ENCODE peak calls at places on chromosomes 3 and 15, in seven cellular contexts. H is mesenchymal stem cell, E is H9, X is IMR-90, A is neuronal stem cell, M is H1, F is trophoblast cell. C is an unnamed sample.

GRCh38 chr15:77057650-77058049 is 13.3 kb downstream of the TSPAN3 start:
- DNase-seq in H (no peak), E (no peak), X (no peak), A (no peak), M (no peak), F (no peak), C (no peak)

GRCh38 chr15:99408236-99409096 is 157.2 kb downstream of the LRRC28 start:
- DNase-seq in H (no peak), E (no peak), X (peak; percentile 86), A (no peak), M (no peak), F (no peak), C (no peak)

GRCh38 chr3:16697437-16698258 is 92.4 kb upstream of the DAZL start:
- DNase-seq in H (peak; percentile 24), E (no peak), X (peak; percentile 1), A (no peak), M (no peak), F (no peak), C (peak; percentile 30)

GRCh38 chr3:10450494-10451440 is 54.6 kb downstream of the ATP2B2 start:
- DNase-seq in H (no peak), E (no peak), X (no peak), A (no peak), M (no peak), F (no peak), C (no peak)

GRCh38 chr3:112745567-112746248 is 101.0 kb downstream of the CD200R1L start:
- DNase-seq in H (no peak), E (no peak), X (peak; percentile 29), A (no peak), M (no peak), F (peak; percentile 38), C (no peak)

GRCh38 chr3:139870000-139870675 is 64.8 kb upstream of the CLSTN2 start:
- DNase-seq in H (no peak), E (no peak), X (no peak), A (no peak), M (no peak), F (no peak), C (no peak)

GRCh38 chr15:99315636-99316035 is 64.4 kb downstream of the LRRC28 start:
- DNase-seq in H (no peak), E (no peak), X (no peak), A (no peak), M (no peak), F (peak; percentile 65), C (peak; percentile 76)

GRCh38 chr3:172087827-172088580 is 48.6 kb downstream of the FNDC3B start:
- DNase-seq in H (no peak), E (no peak), X (no peak), A (no peak), M (no peak), F (peak; percentile 70), C (no peak)

GRCh38 chr15:90160781-90161727 is 40.1 kb upstream of the SEMA4B start:
- DNase-seq in H (no peak), E (peak; percentile 88), X (no peak), A (no peak), M (peak; percentile 55), F (no peak), C (no peak)

GRCh38 chr3:117486709-117487394 is 777.3 kb downstream of the TUSC7 start:
- DNase-seq in H (no peak), E (no peak), X (no peak), A (no peak), M (no peak), F (no peak), C (no peak)

GRCh38 chr3:87167634-87168456 is 59.3 kb upstream of the CHMP2B start:
- DNase-seq in H (peak; percentile 52), E (no peak), X (peak; percentile 20), A (peak; percentile 31), M (no peak), F (peak; percentile 60), C (peak; percentile 49)

GRCh38 chr15:77416954-77417353 is 3.0 kb downstream of the PEAK1 start:
- DNase-seq in H (no peak), E (no peak), X (no peak), A (no peak), M (no peak), F (no peak), C (peak; percentile 52)

GRCh38 chr3:124974691-124975090 is 40.1 kb upstream of the MUC13 start:
- DNase-seq in H (no peak), E (no peak), X (no peak), A (no peak), M (no peak), F (no peak), C (no peak)

GRCh38 chr3:105594219-105594618 is 227.5 kb downstream of the ALCAM start:
- DNase-seq in H (no peak), E (no peak), X (peak; percentile 76), A (no peak), M (no peak), F (no peak), C (no peak)

GRCh38 chr3:52528596-52529375 is 4.9 kb downstream of the NT5DC2 start:
- DNase-seq in H (no peak), E (no peak), X (no peak), A (no peak), M (no peak), F (no peak), C (no peak)

GRCh38 chr15:39438260-39438659 is 142.6 kb upstream of the THBS1 start:
- DNase-seq in H (no peak), E (no peak), X (no peak), A (no peak), M (no peak), F (no peak), C (no peak)

GRCh38 chr3:47152578-47152977 is 11.3 kb downstream of the SETD2 start:
- DNase-seq in H (no peak), E (no peak), X (peak; percentile 19), A (no peak), M (peak; percentile 45), F (peak; percentile 30), C (peak; percentile 30)
- H3K4me2 ChIP-seq in H (no peak overlapping the region), E (no peak overlapping the region), X (no peak overlapping the region), A (no peak overlapping the region), M (no peak overlapping the region), F (no peak overlapping the region), C (no peak overlapping the region)

DNA sequence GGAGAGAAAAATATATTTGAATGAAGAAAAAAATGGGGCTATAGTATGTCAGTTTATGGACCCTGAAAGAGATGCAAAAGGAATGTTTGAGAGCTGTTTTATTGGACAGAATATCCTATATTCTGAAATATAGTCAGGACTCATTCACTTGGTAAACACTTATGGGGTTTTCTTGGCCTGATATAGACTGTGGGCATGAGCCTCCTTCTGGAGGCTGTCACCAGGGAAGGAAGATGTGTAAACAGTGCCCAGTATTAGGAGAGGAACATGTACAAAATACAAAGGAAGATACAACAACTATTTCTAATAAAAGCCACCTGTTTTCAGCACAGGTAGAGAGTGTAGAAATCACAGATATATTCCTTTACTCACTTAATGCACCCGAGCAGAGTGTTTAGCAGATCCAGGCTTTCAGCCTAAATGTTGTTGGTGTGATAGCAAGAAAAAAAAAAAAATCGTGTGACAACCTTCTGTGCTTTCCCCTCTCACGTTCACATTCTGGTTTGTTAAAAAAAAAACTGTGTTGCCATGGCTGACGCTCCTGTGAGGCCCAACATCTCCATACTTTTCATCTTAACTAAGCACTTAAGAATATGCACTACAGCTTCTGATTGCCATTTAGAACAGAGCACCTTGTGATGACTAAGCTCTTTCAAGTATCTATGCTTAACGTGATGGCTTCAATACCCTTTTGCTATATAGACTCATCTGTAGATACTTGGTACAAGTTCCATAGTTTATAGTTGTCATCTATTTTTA is 134.1 kb downstream of the MBNL1 start:
- DNase-seq in H (peak; percentile 83), E (no peak), X (peak; percentile 24), A (no peak), M (no peak), F (no peak), C (peak; percentile 40)
- H3K79me1 ChIP-seq in H (no peaks in the 10 kb centered on the region), E (no peaks in the 10 kb centered on the region), X (peaks cover 13% of the 10 kb centered on the region), A (peaks cover 2% of the 10 kb centered on the region), M (no peaks in the 10 kb centered on the region), F (no peaks in the 10 kb centered on the region), C (no peaks in the 10 kb centered on the region)

DNA sequence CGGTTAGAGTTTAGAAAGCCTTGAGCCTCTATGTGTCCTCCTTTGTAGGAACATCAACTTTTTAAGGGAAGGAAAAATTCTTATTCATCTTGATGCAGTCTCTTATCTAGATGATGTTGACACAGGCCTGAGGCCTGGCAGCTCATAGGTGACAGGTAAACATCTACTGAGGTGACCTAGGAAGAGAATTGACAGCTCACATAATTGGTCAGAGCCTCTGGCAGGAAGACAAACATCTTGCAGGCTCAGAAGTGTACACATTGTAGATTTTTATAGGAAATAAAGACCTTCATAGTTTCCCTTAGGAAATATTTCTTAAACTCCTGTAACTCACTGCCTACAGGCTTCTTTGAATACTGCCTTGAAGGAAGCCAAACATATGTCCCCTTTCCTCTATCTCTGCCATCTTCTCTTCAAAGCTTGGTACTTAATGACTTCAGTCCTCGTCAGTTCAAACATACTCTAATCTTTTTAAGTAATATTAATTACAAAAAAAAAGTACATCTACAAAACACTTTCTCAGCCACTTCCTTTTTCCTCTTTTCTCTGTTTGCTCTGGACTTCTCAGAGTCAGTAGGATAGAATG is 341.3 kb downstream of the TBL1XR1 start:
- DNase-seq in H (no peak), E (no peak), X (no peak), A (no peak), M (no peak), F (no peak), C (no peak)
- H3K27ac ChIP-seq in H (no peak overlapping the region), E (no peak overlapping the region), X (no peak overlapping the region), A (no peak overlapping the region), M (no peak overlapping the region), F (no peak overlapping the region), C (no peak overlapping the region)

GRCh38 chr3:195095704-195096036 is 175.3 kb downstream of the XXYLT1 start:
- DNase-seq in H (no peak), E (no peak), X (peak; percentile 52), A (no peak), M (no peak), F (no peak), C (no peak)

GRCh38 chr3:195096053-195096452 is 174.9 kb downstream of the XXYLT1 start:
- DNase-seq in H (no peak), E (no peak), X (no peak), A (no peak), M (no peak), F (no peak), C (no peak)

GRCh38 chr3:195097331-195098255 is 173.4 kb downstream of the XXYLT1 start:
- DNase-seq in H (no peak), E (no peak), X (peak; percentile 19), A (no peak), M (no peak), F (no peak), C (no peak)

GRCh38 chr3:195095035-195095703 is 175.8 kb downstream of the XXYLT1 start:
- DNase-seq in H (no peak), E (no peak), X (no peak), A (no peak), M (no peak), F (no peak), C (no peak)

DNA sequence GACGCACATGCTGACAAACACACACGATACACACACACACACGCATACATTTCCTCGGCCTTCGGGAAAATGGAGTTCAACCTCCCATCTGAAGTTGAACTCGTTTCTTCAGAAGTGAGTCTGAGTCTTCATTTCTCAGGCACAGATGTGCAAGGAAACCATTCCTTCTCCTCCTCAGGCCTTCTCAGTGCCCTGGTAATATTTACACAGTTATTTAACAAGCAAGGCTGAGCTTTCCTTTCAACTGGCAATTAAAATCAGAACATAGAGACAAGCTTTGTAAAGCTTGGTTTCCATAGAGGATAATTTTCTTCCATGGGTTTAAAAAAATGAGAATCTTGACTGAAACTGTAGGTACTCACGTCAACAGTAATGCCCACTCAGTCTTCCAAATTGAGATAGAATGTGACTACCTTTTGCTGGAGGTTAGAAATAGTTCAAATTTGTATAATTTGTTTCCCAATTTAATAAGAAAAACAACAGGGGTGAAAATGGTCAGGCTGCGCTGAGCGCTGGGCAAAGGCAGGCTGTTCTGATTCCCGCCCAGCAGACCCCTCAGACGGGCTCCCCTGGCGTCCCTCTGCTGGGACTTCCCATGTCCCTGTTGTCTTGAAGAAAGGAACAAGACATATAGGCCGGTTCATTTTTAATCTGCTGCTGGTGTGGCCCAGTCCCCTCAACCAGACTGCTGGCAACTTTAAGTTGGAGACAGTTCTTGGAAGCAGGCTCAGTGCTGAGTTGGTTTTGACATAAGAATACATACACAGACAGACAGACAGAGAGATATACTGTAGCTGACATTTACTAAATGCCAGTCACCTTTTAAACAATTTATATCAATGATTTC is 174.3 kb downstream of the XXYLT1 start:
- DNase-seq in H (no peak), E (no peak), X (no peak), A (no peak), M (no peak), F (no peak), C (no peak)
- H3K4me2 ChIP-seq in H (no peak overlapping the region), E (no peak overlapping the region), X (no peak overlapping the region), A (no peak overlapping the region), M (no peak overlapping the region), F (no peak overlapping the region), C (no peak overlapping the region)